ENCODE peak calls at places on chromosomes 4 and X, in four cellular contexts. M is iPS-NIHi11, J is activated T-cell treated with anti-CD3 and anti-CD28 coated beads for 1 hour, Z is fibroblast of gingiva. H is an unnamed sample.
A peak's percentile ranks its signal among the peaks of the same experiment; 100 is the strongest.

GRCh38 chr4:106034205-106034604 is 138.9 kb downstream of the NPNT start:
- DNase-seq in M (no peak), J (no peak), Z (no peak), H (no peak)

GRCh38 chr4:42570221-42570620 is 86.7 kb downstream of the ATP8A1 start:
- DNase-seq in M (no peak), J (no peak), Z (peak; percentile 15), H (no peak)

GRCh38 chrX:131366387-131366786 is 77.3 kb upstream of the IGSF1 start:
- DNase-seq in M (peak; percentile 11), J (no peak), Z (no peak), H (no peak)

GRCh38 chrX:7316887-7317286 is 168.9 kb upstream of the PUDP start:
- DNase-seq in M (no peak), J (no peak), Z (peak; percentile 81), H (no peak)

GRCh38 chr4:38132140-38132673 is 172.0 kb downstream of the PTTG2 start:
- DNase-seq in M (no peak), J (peak; percentile 35), Z (peak; percentile 82), H (peak; percentile 42)

GRCh38 chr4:31660916-31661315 is 940.7 kb downstream of the PCDH7 start:
- DNase-seq in M (no peak), J (no peak), Z (no peak), H (no peak)

GRCh38 chrX:65726708-65727107 is 59.3 kb downstream of the MSN start:
- DNase-seq in M (peak; percentile 26), J (no peak), Z (no peak), H (no peak)

GRCh38 chr4:87975466-87975865 is at the start of gene SPP1:
- DNase-seq in M (peak; percentile 57), J (no peak), Z (no peak), H (no peak)

GRCh38 chr4:94889961-94890360 is 132.2 kb downstream of the BMPR1B start:
- DNase-seq in M (no peak), J (no peak), Z (peak; percentile 13), H (no peak)

GRCh38 chr4:176376032-176376614 is 56.4 kb downstream of the SPCS3 start:
- DNase-seq in M (peak; percentile 18), J (no peak), Z (peak; percentile 17), H (no peak)

GRCh38 chr4:99300934-99301333 is 10.1 kb upstream of the ADH1A start:
- DNase-seq in M (no peak), J (no peak), Z (peak; percentile 100), H (no peak)

GRCh38 chr4:164874791-164875190 is 2.2 kb upstream of the APELA start:
- DNase-seq in M (no peak), J (no peak), Z (no peak), H (no peak)

GRCh38 chrX:127187095-127187494 is 367.6 kb downstream of the PRR32 start:
- DNase-seq in M (no peak), J (no peak), Z (no peak), H (no peak)

GRCh38 chr4:145230726-145231125 is 50.3 kb upstream of the OTUD4 start:
- DNase-seq in M (no peak), J (no peak), Z (peak; percentile 73), H (no peak)

GRCh38 chrX:148535639-148536038 is 35.2 kb downstream of the AFF2 start:
- DNase-seq in M (no peak), J (no peak), Z (no peak), H (no peak)

GRCh38 chr4:101019941-101020401 is 327.4 kb downstream of the PPP3CA start:
- DNase-seq in M (no peak), J (no peak), Z (no peak), H (peak; percentile 11)

GRCh38 chr4:98341309-98341708 is 80.1 kb downstream of the RAP1GDS1 start:
- DNase-seq in M (peak; percentile 9), J (no peak), Z (peak; percentile 30), H (no peak)

H was measured in T follicular helper cell.